ENCODE peak calls at places on chromosome 10, in six cellular contexts. R is pancreas; O is thoracic aorta; M is AG10803; Y is CD8-positive, alpha-beta T cell; S is Panc1. K is an unnamed sample.

GRCh38 chr10:13660545-13660920 is 73.8 kb downstream of the PRPF18 start:
- DNase-seq in R (no peak), O (no peak), M (peak; percentile 78), Y (no peak), S (no peak), K (no peak)

GRCh38 chr10:122421747-122422146 is 32.7 kb upstream of the ARMS2 start:
- DNase-seq in R (no peak), O (no peak), M (peak; percentile 24), Y (no peak), S (no peak), K (no peak)

GRCh38 chr10:32144817-32145688 is 88.8 kb upstream of the KIF5B start:
- DNase-seq in R (peak; percentile 66), O (no peak), M (no peak), Y (no peak), S (no peak), K (no peak)

GRCh38 chr10:51786684-51787035 is 87.3 kb upstream of the CSTF2T start:
- DNase-seq in R (no peak), O (no peak), M (no peak), Y (no peak), S (no peak), K (no peak)

GRCh38 chr10:92290076-92290836 is 622 bp downstream of the CPEB3 start:
- DNase-seq in R (no peak), O (no peak), M (peak; percentile 38), Y (no peak), S (no peak), K (no peak)

GRCh38 chr10:58217612-58218011 is 50.1 kb downstream of the IPMK start:
- DNase-seq in R (no peak), O (no peak), M (peak; percentile 24), Y (no peak), S (no peak), K (no peak)

GRCh38 chr10:1932617-1933016 is 195.3 kb upstream of the ADARB2 start:
- DNase-seq in R (no peak), O (no peak), M (no peak), Y (no peak), S (no peak), K (no peak)

GRCh38 chr10:31961675-31962074 is 33.0 kb upstream of the ARHGAP12 start:
- DNase-seq in R (no peak), O (no peak), M (peak; percentile 67), Y (no peak), S (no peak), K (peak; percentile 39)

GRCh38 chr10:46514899-46515298 is 41.6 kb downstream of the GPRIN2 start:
- DNase-seq in R (no peak), O (no peak), M (no peak), Y (peak; percentile 42), S (no peak), K (no peak)

GRCh38 chr10:99917963-99918825 is 91.6 kb downstream of the DNMBP start:
- DNase-seq in R (no peak), O (no peak), M (peak; percentile 76), Y (no peak), S (no peak), K (peak; percentile 56)

GRCh38 chr10:13924020-13924725 is 337.4 kb downstream of the PRPF18 start:
- DNase-seq in R (no peak), O (no peak), M (peak; percentile 93), Y (no peak), S (no peak), K (peak; percentile 71)

GRCh38 chr10:129966831-129967578 is 2.9 kb upstream of the EBF3 start:
- DNase-seq in R (no peak), O (no peak), M (no peak), Y (no peak), S (no peak), K (no peak)

GRCh38 chr10:285216-285967 is 150.1 kb downstream of the ZMYND11 start:
- DNase-seq in R (peak; percentile 17), O (no peak), M (no peak), Y (no peak), S (no peak), K (no peak)

GRCh38 chr10:48598243-48598935 is 6.5 kb downstream of the ARHGAP22 start:
- DNase-seq in R (no peak), O (no peak), M (no peak), Y (no peak), S (no peak), K (no peak)

GRCh38 chr10:2900530-2900929 is 166.8 kb upstream of the PFKP start:
- DNase-seq in R (no peak), O (no peak), M (no peak), Y (no peak), S (no peak), K (no peak)

GRCh38 chr10:120978589-120979252 is 127.6 kb downstream of the WDR11 start:
- DNase-seq in R (no peak), O (no peak), M (peak; percentile 3), Y (no peak), S (no peak), K (peak; percentile 2)

GRCh38 chr10:98323221-98324164 is 55.5 kb upstream of the LOXL4 start:
- DNase-seq in R (peak; percentile 53), O (peak; percentile 42), M (peak; percentile 99), Y (no peak), S (peak; percentile 73), K (peak; percentile 94)

GRCh38 chr10:59750155-59750945 is 2.9 kb downstream of the MRLN start:
- DNase-seq in R (no peak), O (no peak), M (no peak), Y (no peak), S (no peak), K (no peak)

GRCh38 chr10:94997763-94998174 is 59.3 kb downstream of the CYP2C9 start:
- DNase-seq in R (no peak), O (no peak), M (no peak), Y (no peak), S (no peak), K (no peak)

GRCh38 chr10:6068422-6068821 is 6.3 kb upstream of the IL2RA start:
- DNase-seq in R (no peak), O (no peak), M (no peak), Y (no peak), S (no peak), K (no peak)

GRCh38 chr10:12735843-12736462 is 265.6 kb downstream of the CCDC3 start:
- DNase-seq in R (no peak), O (peak; percentile 16), M (no peak), Y (no peak), S (no peak), K (no peak)

DNA sequence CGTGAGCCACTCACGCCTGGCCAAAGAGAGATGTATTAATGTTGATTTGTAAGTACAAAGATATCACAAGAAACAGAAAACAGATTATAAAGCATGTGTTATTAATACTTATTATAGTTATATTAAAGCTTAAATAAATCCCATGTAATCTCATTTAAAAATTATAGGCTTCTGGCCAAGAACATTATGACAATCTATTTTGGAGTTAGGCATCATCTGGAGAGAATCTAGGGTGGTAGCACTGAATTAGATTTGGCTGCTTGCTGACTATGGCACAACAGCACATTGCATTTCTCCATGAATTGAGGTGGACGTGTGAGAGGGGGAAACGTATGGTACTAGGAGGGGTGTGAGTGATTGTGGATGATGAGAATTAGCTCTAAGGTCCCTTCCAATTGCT is 16.8 kb upstream of the SLC16A12 start:
- DNase-seq in R (no peak), O (no peak), M (no peak), Y (no peak), S (no peak), K (no peak)
- H3K4me3 ChIP-seq in R (no peak overlapping the region), O (no peak overlapping the region), M (no peak overlapping the region), Y (no peak overlapping the region), S (no peak overlapping the region), K (no peak overlapping the region)

GRCh38 chr10:22561909-22562308 is 152.5 kb downstream of the PIP4K2A start:
- DNase-seq in R (no peak), O (no peak), M (no peak), Y (no peak), S (no peak), K (no peak)

GRCh38 chr10:22557321-22557720 is 157.1 kb downstream of the PIP4K2A start:
- DNase-seq in R (no peak), O (no peak), M (no peak), Y (no peak), S (no peak), K (no peak)

GRCh38 chr10:22564060-22564459 is 150.3 kb downstream of the PIP4K2A start:
- DNase-seq in R (no peak), O (no peak), M (no peak), Y (no peak), S (no peak), K (no peak)

GRCh38 chr10:22556774-22557173 is 157.6 kb downstream of the PIP4K2A start:
- DNase-seq in R (no peak), O (no peak), M (no peak), Y (no peak), S (no peak), K (no peak)

DNA sequence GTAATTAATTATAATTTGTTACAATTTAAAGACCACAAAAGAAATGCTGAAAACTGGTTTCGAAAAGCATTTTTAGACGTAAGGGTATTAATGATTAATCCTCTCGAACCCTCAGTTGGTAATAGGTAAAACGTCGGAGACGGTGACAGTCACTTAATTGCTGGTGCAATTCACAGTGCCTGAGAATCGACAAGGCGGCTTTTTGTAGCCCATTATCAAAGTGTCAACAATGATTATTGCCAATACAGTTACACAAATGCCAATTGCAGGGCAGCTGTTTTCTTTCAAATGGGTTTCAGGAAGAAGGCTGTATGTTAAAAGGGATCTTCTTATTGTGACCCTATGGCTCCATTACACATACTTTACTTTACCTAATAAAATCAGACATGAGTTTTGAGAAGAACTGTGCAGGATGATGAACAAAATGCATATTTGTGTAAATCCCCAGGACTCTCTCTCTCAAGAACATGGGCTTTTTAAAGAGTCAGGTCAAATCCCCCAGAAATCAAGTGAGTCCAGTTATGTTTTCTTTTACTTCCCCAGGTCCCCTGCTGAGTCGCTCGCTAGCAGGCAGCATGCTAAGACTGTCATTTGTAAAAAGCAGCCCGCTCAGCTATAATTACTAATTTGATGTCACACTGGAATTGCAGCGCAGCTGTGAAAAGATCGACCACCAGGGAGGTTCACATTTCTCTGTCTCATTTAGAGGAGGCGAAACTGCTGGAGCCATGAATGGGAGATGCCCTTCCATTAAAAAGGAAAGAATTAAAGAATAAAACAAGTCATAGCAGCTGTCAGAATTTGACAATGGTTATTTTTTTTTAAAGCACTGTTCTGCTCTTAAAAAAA is 153.8 kb downstream of the PIP4K2A start:
- DNase-seq in R (no peak), O (no peak), M (no peak), Y (no peak), S (no peak), K (no peak)
- TF ChIP-seq CTCF in R (no peak), O (no peak), M (no peak), Y (no peak), S (no peak), K (no peak)

DNA sequence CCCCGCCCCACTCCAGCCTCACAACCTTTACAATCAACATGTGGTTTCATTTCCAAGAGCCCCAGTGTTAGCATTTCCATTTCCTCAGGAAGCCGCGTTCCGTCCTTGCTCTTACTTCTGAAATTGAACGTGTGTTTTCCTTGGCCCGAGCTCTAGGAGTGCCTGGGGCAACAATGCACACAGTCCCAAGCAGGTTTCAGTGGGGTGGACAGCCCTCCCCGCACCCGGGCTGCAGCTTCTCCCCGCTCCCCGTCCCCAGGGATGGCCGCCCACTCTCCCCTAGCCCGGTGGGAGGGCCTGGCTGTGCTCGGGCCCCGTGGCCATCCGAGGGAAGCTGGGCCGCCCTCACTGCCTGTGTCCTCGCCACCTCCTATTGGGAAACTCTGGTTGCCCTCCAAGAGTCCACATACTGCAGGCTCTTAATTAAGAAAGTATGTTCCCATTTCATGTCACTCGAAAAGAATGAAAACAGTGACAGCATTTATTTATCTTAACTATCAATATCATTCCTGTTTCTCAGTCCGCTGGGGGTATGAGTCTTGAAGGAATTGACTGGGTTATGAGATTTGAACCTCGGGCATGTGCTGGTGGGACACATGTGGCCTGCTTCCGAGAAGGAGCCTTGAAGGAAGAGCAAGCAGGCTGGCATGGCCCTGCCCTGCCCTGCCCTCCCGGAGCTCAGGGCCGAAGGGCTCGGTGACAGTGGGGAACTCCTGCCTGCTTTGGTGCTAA is 163.8 kb downstream of the GRK5 start:
- DNase-seq in R (no peak), O (peak; percentile 55), M (peak; percentile 97), Y (no peak), S (no peak), K (peak; percentile 83)
- H3K4me3 ChIP-seq in R (no peak overlapping the region), O (peak overlapping the region; percentile 58), M (peak overlapping the region; percentile 48), Y (no peak overlapping the region), S (no peak overlapping the region), K (peak overlapping the region; percentile 36)

GRCh38 chr10:118775478-118775877 is 20.7 kb upstream of the CACUL1 start:
- DNase-seq in R (no peak), O (no peak), M (no peak), Y (no peak), S (no peak), K (no peak)
- TF ChIP-seq CTCF in R (no peak), O (no peak), M (no peak), Y (no peak), S (no peak), K (no peak)

K was measured in HFF-Myc.